ENCODE peak calls at places on chromosomes 3 and 15, in six cellular contexts. A is lower lobe of right lung, N is Daoy, H is suprapubic skin, F is A549, M is H54. L is an unnamed sample.

GRCh38 chr15:42511010-42511396 is 15.6 kb downstream of the SNAP23 start:
- DNase-seq in A (no peak), N (peak; percentile 15), H (no peak), F (no peak), M (no peak), L (no peak)

GRCh38 chr15:60002528-60003218 is 1.4 kb upstream of the FOXB1 start:
- DNase-seq in A (no peak), N (no peak), H (no peak), F (no peak), M (no peak), L (no peak)

GRCh38 chr15:49686626-49687025 is 65.8 kb downstream of the DTWD1 start:
- DNase-seq in A (no peak), N (no peak), H (no peak), F (no peak), M (no peak), L (no peak)

GRCh38 chr3:123605789-123606234 is 21.0 kb upstream of the HACD2 start:
- DNase-seq in A (no peak), N (peak; percentile 44), H (no peak), F (peak; percentile 80), M (no peak), L (no peak)

GRCh38 chr15:24865300-24865699 is 89.5 kb upstream of the SNRPN start:
- DNase-seq in A (no peak), N (no peak), H (no peak), F (no peak), M (no peak), L (no peak)

GRCh38 chr3:16200411-16200810 is 25.9 kb downstream of the GALNT15 start:
- DNase-seq in A (no peak), N (peak; percentile 20), H (no peak), F (no peak), M (peak; percentile 32), L (no peak)

GRCh38 chr3:107035176-107035575 is 342.1 kb upstream of the CCDC54 start:
- DNase-seq in A (no peak), N (no peak), H (no peak), F (no peak), M (no peak), L (no peak)

GRCh38 chr15:94674251-94674650 is 442.9 kb downstream of the MCTP2 start:
- DNase-seq in A (no peak), N (peak; percentile 66), H (no peak), F (no peak), M (no peak), L (no peak)

GRCh38 chr15:39579487-39580116 is 1.3 kb upstream of the THBS1 start:
- DNase-seq in A (peak; percentile 71), N (peak; percentile 92), H (peak; percentile 81), F (peak; percentile 88), M (peak; percentile 70), L (no peak)

GRCh38 chr3:87047857-87048256 is 56.9 kb upstream of the VGLL3 start:
- DNase-seq in A (no peak), N (no peak), H (no peak), F (no peak), M (no peak), L (no peak)

GRCh38 chr3:183733553-183733952 is 36.0 kb downstream of the YEATS2 start:
- DNase-seq in A (no peak), N (no peak), H (no peak), F (no peak), M (no peak), L (no peak)

GRCh38 chr3:160460033-160460432 is 10.4 kb upstream of the TRIM59 start:
- DNase-seq in A (no peak), N (no peak), H (no peak), F (no peak), M (no peak), L (no peak)

GRCh38 chr3:32283304-32283703 is 44.8 kb downstream of the CMTM8 start:
- DNase-seq in A (no peak), N (no peak), H (no peak), F (no peak), M (no peak), L (no peak)

L was measured in HEK293T.